ENCODE peak calls at places on chromosomes 12 and 14, in six cellular contexts. Y is K562, X is SK-N-SH, R is HCT116, J is endothelial cell of umbilical vein, H is H1. D is an unnamed sample.

GRCh38 chr14:100065161-100065871 is at the start of gene EVL:
- DNase-seq in J (peak), R (no peak), Y (no peak), H (no peak), X (no peak), D (peak)

GRCh38 chr12:79624378-79624777 is 66.4 kb downstream of the PAWR start:
- DNase-seq in Y (no peak), R (no peak), H (no peak), X (no peak), J (no peak), D (no peak)

GRCh38 chr14:29548948-29549370 is 378.7 kb downstream of the PRKD1 start:
- DNase-seq in X (peak), R (peak), J (peak), Y (peak), H (no peak), D (peak)

GRCh38 chr12:131617596-131618302 is 93.1 kb upstream of the SFSWAP start:
- DNase-seq in J (no peak), X (no peak), Y (no peak), H (no peak), R (no peak), D (no peak)

GRCh38 chr12:76764856-76765255 is 941 bp downstream of the ZDHHC17 start:
- DNase-seq in J (no peak), H (no peak), X (peak), Y (no peak), R (no peak), D (no peak)

GRCh38 chr14:96455588-96455987 is 46.6 kb upstream of the PAPOLA start:
- DNase-seq in H (no peak), Y (no peak), R (no peak), J (no peak), X (no peak), D (no peak)

GRCh38 chr12:123102381-123102780 is 48.5 kb downstream of the PITPNM2 start:
- DNase-seq in Y (no peak), J (no peak), H (no peak), X (no peak), R (no peak), D (no peak)

GRCh38 chr14:26194816-26195215 is 403.0 kb downstream of the NOVA1 start:
- DNase-seq in R (no peak), H (no peak), X (no peak), Y (no peak), J (no peak), D (no peak)

GRCh38 chr12:84698576-84699333 is 213.8 kb downstream of the SLC6A15 start:
- DNase-seq in X (no peak), Y (no peak), R (no peak), J (no peak), H (no peak), D (no peak)

GRCh38 chr12:4918950-4919660 is 9.4 kb downstream of the KCNA1 start:
- DNase-seq in J (no peak), R (no peak), H (no peak), Y (no peak), X (no peak), D (no peak)

GRCh38 chr14:99468081-99468480 is 12.6 kb downstream of the SETD3 start:
- DNase-seq in H (no peak), X (no peak), Y (no peak), R (no peak), J (no peak), D (no peak)

GRCh38 chr12:52372216-52373154 is 5.2 kb upstream of the KRT85 start:
- DNase-seq in R (peak), J (peak), Y (peak), H (peak), X (peak), D (no peak)

GRCh38 chr14:67441672-67442071 is 29.7 kb upstream of the PLEK2 start:
- DNase-seq in R (no peak), X (no peak), H (no peak), Y (no peak), J (no peak), D (no peak)

GRCh38 chr14:53399057-53399456 is 245.9 kb upstream of the DDHD1 start:
- DNase-seq in J (peak), X (no peak), H (peak), R (peak), Y (peak), D (no peak)

GRCh38 chr14:79062226-79062625 is 892.1 kb downstream of the NRXN3 start:
- DNase-seq in Y (no peak), R (no peak), X (no peak), H (no peak), J (no peak), D (no peak)

GRCh38 chr12:103799504-103800251 is 41.4 kb downstream of the NT5DC3 start:
- DNase-seq in J (no peak), R (no peak), X (no peak), Y (no peak), H (no peak), D (peak)

GRCh38 chr12:15555466-15555865 is 233.2 kb downstream of the PTPRO start:
- DNase-seq in X (no peak), H (no peak), R (no peak), Y (no peak), J (no peak), D (no peak)

GRCh38 chr14:96051642-96052540 is 12.7 kb downstream of the C14orf132 start:
- DNase-seq in X (no peak), Y (peak), R (peak), H (no peak), J (no peak), D (no peak)

GRCh38 chr12:50517456-50518048 is 12.8 kb downstream of the DIP2B start:
- DNase-seq in X (no peak), J (peak), R (no peak), Y (no peak), H (no peak), D (no peak)

GRCh38 chr12:116089080-116089479 is 188.4 kb downstream of the MED13L start:
- DNase-seq in J (no peak), Y (no peak), H (no peak), R (no peak), X (no peak), D (no peak)

GRCh38 chr12:25552681-25553080 is 402 bp downstream of the LMNTD1 start:
- DNase-seq in J (no peak), Y (no peak), R (no peak), X (no peak), H (no peak), D (no peak)

GRCh38 chr14:86790408-86791364 is 1202.3 kb downstream of the GALC start:
- DNase-seq in R (no peak), X (no peak), Y (no peak), H (no peak), J (no peak), D (no peak)

DNA sequence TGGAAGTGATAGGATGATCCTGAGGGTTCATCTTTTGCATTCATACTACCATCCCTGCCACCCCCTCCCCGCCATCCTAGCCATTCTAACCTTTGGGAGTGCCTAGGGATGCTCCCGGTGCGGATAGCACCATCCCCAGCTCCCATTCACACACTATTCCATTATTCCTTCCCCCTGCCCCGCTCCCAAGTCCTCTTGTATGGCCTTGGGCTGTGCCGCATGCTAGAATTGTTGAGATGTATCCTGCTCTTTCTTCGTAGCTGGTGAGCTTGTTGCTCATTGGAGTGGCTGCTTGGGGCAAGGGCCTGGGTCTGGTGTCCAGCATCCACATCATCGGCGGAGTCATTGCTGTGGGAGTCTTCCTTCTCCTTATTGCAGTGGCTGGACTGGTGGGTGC is 644 bp downstream of the TSPAN31 start:
- DNase-seq in J (no peak), H (no peak), Y (no peak), R (no peak), X (no peak), D (no peak)
- H3K9ac ChIP-seq in J (peak), H (peak), Y (peak), R (peak), X (peak), D (peak)

GRCh38 chr14:105071326-105071725 is 6.1 kb upstream of the GPR132 start:
- DNase-seq in X (no peak), J (no peak), R (no peak), Y (no peak), H (no peak), D (no peak)

GRCh38 chr14:105069554-105069886 is 4.3 kb upstream of the GPR132 start:
- DNase-seq in J (no peak), H (no peak), X (no peak), R (no peak), Y (no peak), D (no peak)

GRCh38 chr14:105071942-105072341 is 6.7 kb upstream of the GPR132 start:
- DNase-seq in R (no peak), Y (no peak), X (no peak), H (no peak), J (no peak), D (no peak)

GRCh38 chr14:105069887-105070759 is 4.9 kb upstream of the GPR132 start:
- DNase-seq in R (no peak), H (no peak), Y (peak), J (no peak), X (no peak), D (no peak)

DNA sequence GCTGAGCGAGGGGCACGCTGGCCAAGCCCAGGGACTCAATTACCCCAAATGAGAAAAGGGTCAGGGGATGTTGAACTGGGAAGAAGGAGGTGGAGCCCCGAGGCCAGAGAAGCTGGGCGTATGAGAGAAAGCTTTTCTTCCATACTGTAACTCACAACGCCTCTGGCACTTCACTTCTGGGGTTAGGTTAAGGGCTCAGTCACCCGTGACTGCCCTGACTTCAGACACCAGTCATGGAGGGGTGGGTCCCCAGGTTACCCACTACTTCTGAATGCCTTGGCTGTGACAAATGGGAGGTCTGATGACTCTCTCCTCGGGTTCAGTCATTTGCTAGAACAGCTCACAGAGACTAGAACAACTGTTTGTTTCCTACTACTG is 5.5 kb upstream of the GPR132 start:
- DNase-seq in Y (no peak), H (no peak), X (no peak), R (no peak), J (no peak), D (no peak)
- TF ChIP-seq POLR2AphosphoS5 in Y (no peak), H (no peak), X (no peak), R (no peak), J (no peak), D (no peak)

GRCh38 chr12:42705863-42706262 is 116.3 kb upstream of the PRICKLE1 start:
- DNase-seq in X (peak), J (peak), H (no peak), Y (no peak), R (no peak), D (no peak)
- H3K9ac ChIP-seq in X (no peak), J (no peak), H (no peak), Y (no peak), R (no peak), D (no peak)

GRCh38 chr12:55845349-55845748 is 2.6 kb upstream of the MMP19 start:
- DNase-seq in X (no peak), J (no peak), H (no peak), Y (no peak), R (no peak), D (no peak)

GRCh38 chr12:55845785-55846496 is 3.2 kb upstream of the MMP19 start:
- DNase-seq in Y (no peak), R (no peak), H (no peak), J (no peak), X (no peak), D (no peak)

GRCh38 chr12:55849616-55850015 is 6.9 kb upstream of the MMP19 start:
- DNase-seq in H (no peak), Y (no peak), X (no peak), R (no peak), J (no peak), D (no peak)

GRCh38 chr12:55847603-55848329 is 5.0 kb upstream of the MMP19 start:
- DNase-seq in R (no peak), Y (peak), H (no peak), J (peak), X (peak), D (no peak)

DNA sequence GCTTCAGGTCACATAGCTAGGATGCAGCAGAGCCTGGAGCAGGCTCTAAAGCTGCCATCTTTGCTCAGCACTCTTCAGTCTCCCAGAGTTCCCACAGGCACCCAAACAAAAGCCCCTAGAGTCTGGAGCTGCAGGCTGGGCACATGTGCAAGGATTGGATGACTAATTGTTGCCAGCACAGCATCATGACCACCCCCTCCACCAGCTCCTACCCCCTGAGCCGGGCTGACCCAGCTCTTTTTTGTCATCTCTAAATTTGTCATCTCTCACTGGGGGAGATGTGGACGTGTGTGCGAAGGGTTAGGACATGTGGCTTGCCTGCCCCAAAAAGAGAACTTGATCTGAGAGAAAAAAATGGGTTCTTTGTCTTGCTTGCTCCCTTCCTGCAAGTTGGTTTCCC is 4.3 kb upstream of the MMP19 start:
- DNase-seq in R (no peak), Y (no peak), J (peak), X (no peak), H (no peak), D (no peak)
- TF ChIP-seq POLR2AphosphoS5 in R (no peak), Y (no peak), J (no peak), X (no peak), H (no peak), D (no peak)

DNA sequence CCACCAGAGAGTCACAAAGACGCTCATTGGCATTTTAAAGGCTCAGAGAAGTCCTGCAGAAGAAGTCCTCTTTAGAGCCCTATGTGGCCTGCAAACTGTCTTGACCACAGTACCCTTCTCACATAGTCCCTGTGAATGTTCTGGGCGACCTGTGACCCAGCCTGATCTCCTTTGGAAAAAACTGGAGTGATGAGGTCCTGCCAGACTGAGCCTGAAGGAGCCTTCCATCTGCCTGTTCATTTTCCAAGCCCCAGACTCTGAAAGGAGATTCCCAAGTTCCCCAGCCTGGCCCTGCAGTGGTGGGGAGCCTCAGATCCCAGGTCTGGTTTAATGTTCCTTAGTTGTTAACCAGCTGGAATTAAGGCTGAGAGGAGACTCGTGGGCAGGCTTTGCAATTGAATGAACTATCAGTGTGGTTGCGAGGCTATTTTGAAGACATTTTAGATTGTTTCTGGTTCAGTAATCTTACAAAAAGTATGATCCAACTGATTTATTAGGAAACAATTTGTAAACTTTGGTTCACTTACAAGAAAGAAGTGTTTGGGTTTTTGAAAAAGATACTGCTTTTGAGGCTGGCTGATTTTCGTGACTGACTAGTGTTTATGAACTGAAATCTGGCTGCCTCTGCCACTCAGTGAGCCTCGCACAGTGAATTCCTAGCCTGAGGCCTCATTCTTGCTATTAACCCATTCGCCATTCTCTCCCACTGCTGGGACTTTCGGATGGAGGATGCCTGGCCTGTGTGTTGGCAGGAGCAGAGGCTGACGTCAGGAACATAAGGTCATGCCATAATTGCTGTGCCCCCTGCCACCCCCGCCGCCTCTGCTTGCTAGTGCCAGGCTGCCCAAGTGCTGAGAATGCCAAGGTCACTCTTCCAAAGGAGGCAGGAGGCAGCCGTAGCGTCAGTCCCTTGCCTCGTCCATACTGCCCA is 249.0 kb downstream of the CACNA1C start:
- DNase-seq in J (no peak), R (no peak), H (no peak), X (no peak), Y (no peak), D (no peak)
- H3K9ac ChIP-seq in J (no peak), R (no peak), H (no peak), X (no peak), Y (no peak), D (peak)

DNA sequence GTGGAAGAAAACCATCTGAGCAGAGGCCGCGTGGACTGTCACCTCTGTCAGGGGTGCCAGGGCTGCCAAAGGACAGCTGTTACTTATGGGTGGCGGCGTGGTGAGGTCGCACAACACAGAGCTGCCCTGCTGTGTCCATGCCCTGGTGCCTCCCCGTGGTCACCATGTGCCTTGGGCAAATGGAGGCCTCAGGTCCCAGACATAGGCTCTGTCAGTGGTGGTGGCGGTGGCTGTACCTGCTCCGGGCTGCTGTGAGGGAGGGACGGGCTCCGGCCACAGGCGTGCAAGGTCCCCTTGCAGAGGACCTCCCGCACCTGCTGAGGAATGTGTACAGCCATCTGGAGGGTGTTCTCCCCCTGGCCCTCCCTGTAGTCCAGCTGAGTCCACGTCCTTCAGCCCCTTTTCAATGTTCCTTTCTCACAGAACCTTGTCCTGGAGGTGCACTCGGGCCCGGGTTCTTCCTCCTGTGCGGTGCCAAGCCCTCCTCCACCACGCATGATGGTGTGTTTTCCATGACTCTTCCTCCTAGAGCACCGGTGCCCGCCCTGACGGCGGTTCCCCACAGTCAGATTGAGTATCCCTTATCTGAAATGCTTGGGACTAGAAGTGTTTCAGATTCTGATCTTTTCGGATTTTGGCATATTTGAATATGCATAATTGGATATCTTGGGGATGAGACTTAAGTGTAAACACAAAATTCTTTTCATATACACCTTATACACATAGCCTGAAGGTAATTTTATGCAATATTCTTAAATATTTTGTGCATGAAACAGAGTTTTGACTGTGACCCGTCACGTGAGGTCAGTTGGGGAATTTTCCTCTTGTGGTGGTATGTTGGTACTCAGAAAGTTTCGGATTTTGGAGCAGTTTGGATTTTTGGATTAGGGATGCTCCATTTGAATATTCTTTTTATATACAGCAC is 49.8 kb downstream of the TRAF3 start:
- DNase-seq in J (no peak), R (no peak), H (no peak), Y (no peak), X (no peak), D (no peak)
- TF ChIP-seq POLR2AphosphoS5 in J (no peak), R (no peak), H (no peak), Y (no peak), X (no peak), D (no peak)

GRCh38 chr14:56579345-56580316 is at the start of gene TMEM260:
- DNase-seq in X (peak), R (peak), Y (peak), J (peak), H (peak), D (peak)
- H3K9ac ChIP-seq in X (peak), R (peak), Y (peak), J (peak), H (peak), D (peak)

DNA sequence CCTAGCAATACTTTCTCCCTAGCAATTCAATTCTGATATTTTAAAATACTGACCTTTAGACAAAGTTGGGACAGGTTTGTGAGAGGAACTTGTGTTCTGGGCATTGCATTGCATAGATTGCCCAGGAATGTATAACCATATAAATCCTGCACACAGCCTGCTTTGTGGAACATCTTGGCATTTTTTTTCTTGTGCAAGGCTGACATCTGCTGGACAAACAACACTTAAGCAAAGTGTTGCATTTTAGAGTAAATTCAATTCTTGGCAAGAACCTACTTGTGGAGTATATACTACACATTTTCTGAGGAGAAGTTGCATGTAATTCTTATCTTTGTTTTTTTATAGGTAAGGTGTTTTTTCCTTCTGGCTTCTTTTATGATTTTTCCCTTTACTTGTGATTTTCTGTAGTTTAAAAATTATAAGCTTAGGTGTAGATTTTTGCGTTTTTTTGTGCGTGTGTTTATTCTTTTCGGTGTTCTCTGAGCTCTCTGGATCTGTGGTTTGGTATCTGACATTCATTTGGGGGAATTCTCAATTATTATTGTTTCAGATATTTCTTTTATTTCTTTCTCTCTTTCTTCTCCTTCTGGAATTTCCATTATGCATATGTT is 26.4 kb downstream of the TESPA1 start:
- DNase-seq in H (no peak), Y (peak), J (peak), X (peak), R (peak), D (peak)
- TF ChIP-seq POLR2AphosphoS5 in H (no peak), Y (no peak), J (no peak), X (no peak), R (no peak), D (no peak)

D was measured in SK-N-MC.